ENCODE peak calls at places on chromosomes 16 and 17, in ten cellular contexts. One of them, this sample, is unnamed.

GRCh38 chr17:8122391-8122922 is 1.4 kb downstream of the HES7 start:
- DNase-seq in erythroblast: no peak
- DNase-seq in ecto neural progenitor cell: peak
- DNase-seq in glutamatergic neuron: peak
- DNase-seq in uterus: peak
- DNase-seq in prostate gland: no peak
- DNase-seq in activated T-cell treated with anti-CD3 and anti-CD28 coated beads, Interleukin-2, amount 50 U/mL, for 24 hours: peak
- DNase-seq in CD8-positive, alpha-beta T cell: no peak
- DNase-seq in left ventricle myocardium inferior: no peak
- DNase-seq in heart right ventricle: no peak
- DNase-seq in this sample: no peak

GRCh38 chr17:40339068-40339699 is 25.4 kb downstream of the GJD3 start:
- DNase-seq in left ventricle myocardium inferior: no peak
- DNase-seq in prostate gland: no peak
- DNase-seq in uterus: no peak
- DNase-seq in CD8-positive, alpha-beta T cell: no peak
- DNase-seq in heart right ventricle: no peak
- DNase-seq in ecto neural progenitor cell: no peak
- DNase-seq in erythroblast: no peak
- DNase-seq in glutamatergic neuron: no peak
- DNase-seq in activated T-cell treated with anti-CD3 and anti-CD28 coated beads, Interleukin-2, amount 50 U/mL, for 24 hours: no peak
- DNase-seq in this sample: no peak

GRCh38 chr17:29929006-29929543 is 953 bp downstream of the SSH2 start:
- DNase-seq in left ventricle myocardium inferior: no peak
- DNase-seq in glutamatergic neuron: peak
- DNase-seq in prostate gland: peak
- DNase-seq in CD8-positive, alpha-beta T cell: no peak
- DNase-seq in erythroblast: peak
- DNase-seq in heart right ventricle: no peak
- DNase-seq in activated T-cell treated with anti-CD3 and anti-CD28 coated beads, Interleukin-2, amount 50 U/mL, for 24 hours: no peak
- DNase-seq in ecto neural progenitor cell: no peak
- DNase-seq in uterus: peak
- DNase-seq in this sample: no peak

GRCh38 chr16:85273293-85273692 is 161.0 kb upstream of the CIBAR2 start:
- DNase-seq in CD8-positive, alpha-beta T cell: no peak
- DNase-seq in left ventricle myocardium inferior: no peak
- DNase-seq in ecto neural progenitor cell: no peak
- DNase-seq in activated T-cell treated with anti-CD3 and anti-CD28 coated beads, Interleukin-2, amount 50 U/mL, for 24 hours: no peak
- DNase-seq in heart right ventricle: no peak
- DNase-seq in prostate gland: no peak
- DNase-seq in erythroblast: no peak
- DNase-seq in uterus: no peak
- DNase-seq in glutamatergic neuron: no peak
- DNase-seq in this sample: no peak

GRCh38 chr17:39632153-39632941 is 4.6 kb upstream of the STARD3 start:
- DNase-seq in uterus: no peak
- DNase-seq in heart right ventricle: no peak
- DNase-seq in ecto neural progenitor cell: no peak
- DNase-seq in activated T-cell treated with anti-CD3 and anti-CD28 coated beads, Interleukin-2, amount 50 U/mL, for 24 hours: no peak
- DNase-seq in erythroblast: no peak
- DNase-seq in left ventricle myocardium inferior: no peak
- DNase-seq in CD8-positive, alpha-beta T cell: no peak
- DNase-seq in prostate gland: peak
- DNase-seq in glutamatergic neuron: no peak
- DNase-seq in this sample: peak

GRCh38 chr17:2049333-2050245 is 5.3 kb upstream of the HIC1 start:
- DNase-seq in CD8-positive, alpha-beta T cell: peak
- DNase-seq in heart right ventricle: peak
- DNase-seq in left ventricle myocardium inferior: peak
- DNase-seq in ecto neural progenitor cell: peak
- DNase-seq in erythroblast: peak
- DNase-seq in prostate gland: peak
- DNase-seq in uterus: peak
- DNase-seq in activated T-cell treated with anti-CD3 and anti-CD28 coated beads, Interleukin-2, amount 50 U/mL, for 24 hours: peak
- DNase-seq in glutamatergic neuron: peak
- DNase-seq in this sample: peak

GRCh38 chr17:45908460-45908859 is 14.1 kb downstream of the MAPT start:
- DNase-seq in heart right ventricle: no peak
- DNase-seq in prostate gland: no peak
- DNase-seq in CD8-positive, alpha-beta T cell: no peak
- DNase-seq in glutamatergic neuron: no peak
- DNase-seq in uterus: no peak
- DNase-seq in erythroblast: no peak
- DNase-seq in activated T-cell treated with anti-CD3 and anti-CD28 coated beads, Interleukin-2, amount 50 U/mL, for 24 hours: no peak
- DNase-seq in left ventricle myocardium inferior: no peak
- DNase-seq in ecto neural progenitor cell: no peak
- DNase-seq in this sample: no peak

GRCh38 chr16:79811541-79811940 is 211.0 kb upstream of the MAF start:
- DNase-seq in glutamatergic neuron: no peak
- DNase-seq in left ventricle myocardium inferior: no peak
- DNase-seq in heart right ventricle: no peak
- DNase-seq in CD8-positive, alpha-beta T cell: no peak
- DNase-seq in ecto neural progenitor cell: no peak
- DNase-seq in erythroblast: no peak
- DNase-seq in activated T-cell treated with anti-CD3 and anti-CD28 coated beads, Interleukin-2, amount 50 U/mL, for 24 hours: no peak
- DNase-seq in prostate gland: no peak
- DNase-seq in uterus: no peak
- DNase-seq in this sample: no peak

GRCh38 chr16:12588510-12588909 is 215.2 kb downstream of the CPPED1 start:
- DNase-seq in prostate gland: no peak
- DNase-seq in CD8-positive, alpha-beta T cell: no peak
- DNase-seq in erythroblast: no peak
- DNase-seq in left ventricle myocardium inferior: no peak
- DNase-seq in glutamatergic neuron: no peak
- DNase-seq in ecto neural progenitor cell: no peak
- DNase-seq in heart right ventricle: no peak
- DNase-seq in uterus: no peak
- DNase-seq in activated T-cell treated with anti-CD3 and anti-CD28 coated beads, Interleukin-2, amount 50 U/mL, for 24 hours: peak
- DNase-seq in this sample: no peak

GRCh38 chr17:75507712-75508111 is 7.6 kb downstream of the CASKIN2 start:
- DNase-seq in left ventricle myocardium inferior: no peak
- DNase-seq in CD8-positive, alpha-beta T cell: no peak
- DNase-seq in prostate gland: no peak
- DNase-seq in ecto neural progenitor cell: no peak
- DNase-seq in activated T-cell treated with anti-CD3 and anti-CD28 coated beads, Interleukin-2, amount 50 U/mL, for 24 hours: no peak
- DNase-seq in heart right ventricle: no peak
- DNase-seq in glutamatergic neuron: no peak
- DNase-seq in erythroblast: no peak
- DNase-seq in uterus: no peak
- DNase-seq in this sample: no peak

GRCh38 chr17:66885417-66885816 is 50.5 kb downstream of the CACNG5 start:
- DNase-seq in prostate gland: no peak
- DNase-seq in left ventricle myocardium inferior: no peak
- DNase-seq in activated T-cell treated with anti-CD3 and anti-CD28 coated beads, Interleukin-2, amount 50 U/mL, for 24 hours: no peak
- DNase-seq in CD8-positive, alpha-beta T cell: no peak
- DNase-seq in heart right ventricle: no peak
- DNase-seq in uterus: no peak
- DNase-seq in ecto neural progenitor cell: no peak
- DNase-seq in erythroblast: no peak
- DNase-seq in glutamatergic neuron: no peak
- DNase-seq in this sample: no peak

GRCh38 chr17:21843951-21844590 is 151.7 kb downstream of the KCNJ18 start:
- DNase-seq in prostate gland: no peak
- DNase-seq in left ventricle myocardium inferior: no peak
- DNase-seq in uterus: no peak
- DNase-seq in CD8-positive, alpha-beta T cell: no peak
- DNase-seq in heart right ventricle: no peak
- DNase-seq in ecto neural progenitor cell: no peak
- DNase-seq in activated T-cell treated with anti-CD3 and anti-CD28 coated beads, Interleukin-2, amount 50 U/mL, for 24 hours: no peak
- DNase-seq in glutamatergic neuron: no peak
- DNase-seq in erythroblast: no peak
- DNase-seq in this sample: no peak

GRCh38 chr17:59884861-59885260 is 7.9 kb downstream of the TUBD1 start:
- DNase-seq in CD8-positive, alpha-beta T cell: no peak
- DNase-seq in erythroblast: no peak
- DNase-seq in prostate gland: no peak
- DNase-seq in ecto neural progenitor cell: no peak
- DNase-seq in heart right ventricle: no peak
- DNase-seq in left ventricle myocardium inferior: no peak
- DNase-seq in uterus: no peak
- DNase-seq in glutamatergic neuron: no peak
- DNase-seq in activated T-cell treated with anti-CD3 and anti-CD28 coated beads, Interleukin-2, amount 50 U/mL, for 24 hours: no peak
- DNase-seq in this sample: no peak

GRCh38 chr16:62105244-62105643 is 69.0 kb upstream of the CDH8 start:
- DNase-seq in CD8-positive, alpha-beta T cell: no peak
- DNase-seq in prostate gland: no peak
- DNase-seq in left ventricle myocardium inferior: no peak
- DNase-seq in erythroblast: no peak
- DNase-seq in heart right ventricle: no peak
- DNase-seq in ecto neural progenitor cell: no peak
- DNase-seq in activated T-cell treated with anti-CD3 and anti-CD28 coated beads, Interleukin-2, amount 50 U/mL, for 24 hours: no peak
- DNase-seq in glutamatergic neuron: no peak
- DNase-seq in uterus: no peak
- DNase-seq in this sample: no peak

GRCh38 chr16:951660-952301 is 19.0 kb downstream of the LMF1 start:
- DNase-seq in uterus: no peak
- DNase-seq in ecto neural progenitor cell: no peak
- DNase-seq in CD8-positive, alpha-beta T cell: no peak
- DNase-seq in heart right ventricle: no peak
- DNase-seq in left ventricle myocardium inferior: no peak
- DNase-seq in prostate gland: no peak
- DNase-seq in glutamatergic neuron: no peak
- DNase-seq in erythroblast: no peak
- DNase-seq in activated T-cell treated with anti-CD3 and anti-CD28 coated beads, Interleukin-2, amount 50 U/mL, for 24 hours: no peak
- DNase-seq in this sample: no peak

GRCh38 chr17:65099941-65100315 is 37.2 kb upstream of the RGS9 start:
- DNase-seq in left ventricle myocardium inferior: peak
- DNase-seq in CD8-positive, alpha-beta T cell: peak
- DNase-seq in erythroblast: no peak
- DNase-seq in prostate gland: no peak
- DNase-seq in glutamatergic neuron: no peak
- DNase-seq in heart right ventricle: peak
- DNase-seq in activated T-cell treated with anti-CD3 and anti-CD28 coated beads, Interleukin-2, amount 50 U/mL, for 24 hours: peak
- DNase-seq in uterus: no peak
- DNase-seq in ecto neural progenitor cell: no peak
- DNase-seq in this sample: peak

GRCh38 chr17:45223541-45224528 is 2.1 kb downstream of the FMNL1 start:
- DNase-seq in CD8-positive, alpha-beta T cell: peak
- DNase-seq in left ventricle myocardium inferior: no peak
- DNase-seq in activated T-cell treated with anti-CD3 and anti-CD28 coated beads, Interleukin-2, amount 50 U/mL, for 24 hours: peak
- DNase-seq in heart right ventricle: no peak
- DNase-seq in erythroblast: no peak
- DNase-seq in ecto neural progenitor cell: peak
- DNase-seq in prostate gland: no peak
- DNase-seq in glutamatergic neuron: no peak
- DNase-seq in uterus: no peak
- DNase-seq in this sample: no peak

GRCh38 chr16:89779917-89780316 is 36.5 kb downstream of the FANCA start:
- DNase-seq in ecto neural progenitor cell: no peak
- DNase-seq in erythroblast: no peak
- DNase-seq in uterus: no peak
- DNase-seq in glutamatergic neuron: no peak
- DNase-seq in left ventricle myocardium inferior: no peak
- DNase-seq in activated T-cell treated with anti-CD3 and anti-CD28 coated beads, Interleukin-2, amount 50 U/mL, for 24 hours: no peak
- DNase-seq in heart right ventricle: no peak
- DNase-seq in CD8-positive, alpha-beta T cell: no peak
- DNase-seq in prostate gland: no peak
- DNase-seq in this sample: no peak

GRCh38 chr16:52515068-52515671 is 31.8 kb downstream of the TOX3 start:
- DNase-seq in prostate gland: no peak
- DNase-seq in uterus: no peak
- DNase-seq in heart right ventricle: no peak
- DNase-seq in left ventricle myocardium inferior: no peak
- DNase-seq in activated T-cell treated with anti-CD3 and anti-CD28 coated beads, Interleukin-2, amount 50 U/mL, for 24 hours: no peak
- DNase-seq in glutamatergic neuron: no peak
- DNase-seq in erythroblast: no peak
- DNase-seq in ecto neural progenitor cell: no peak
- DNase-seq in CD8-positive, alpha-beta T cell: no peak
- DNase-seq in this sample: no peak

GRCh38 chr17:39791296-39791992 is 53.7 kb downstream of the GRB7 start:
- DNase-seq in heart right ventricle: no peak
- DNase-seq in CD8-positive, alpha-beta T cell: peak
- DNase-seq in ecto neural progenitor cell: no peak
- DNase-seq in uterus: no peak
- DNase-seq in erythroblast: no peak
- DNase-seq in activated T-cell treated with anti-CD3 and anti-CD28 coated beads, Interleukin-2, amount 50 U/mL, for 24 hours: no peak
- DNase-seq in left ventricle myocardium inferior: no peak
- DNase-seq in glutamatergic neuron: no peak
- DNase-seq in prostate gland: no peak
- DNase-seq in this sample: no peak

This sample was measured in ureter.